ENCODE peak calls at places on chromosomes 7 and 10, in nine cellular contexts. E, L, U, F, D, A, S, T and M are unnamed samples.
A peak's percentile ranks its signal among the peaks of the same experiment; 100 is the strongest.

GRCh38 chr10:79487296-79488194 is 24.8 kb upstream of the EIF5AL1 start:
- DNase-seq in E (no peak), L (peak; percentile 23), U (peak; percentile 23), F (peak; percentile 44), D (peak; percentile 49), A (peak; percentile 59), S (peak; percentile 66), T (peak; percentile 76), M (no peak)

GRCh38 chr10:80599424-80599847 is 61.7 kb downstream of the SH2D4B start:
- DNase-seq in E (no peak), L (no peak), U (no peak), F (peak; percentile 59), D (peak; percentile 25), A (peak; percentile 12), S (peak; percentile 22), T (peak; percentile 69), M (no peak)

GRCh38 chr10:5070648-5071410 is 23.4 kb upstream of the AKR1C3 start:
- DNase-seq in E (no peak), L (no peak), U (no peak), F (no peak), D (no peak), A (no peak), S (peak; percentile 30), T (no peak), M (no peak)

GRCh38 chr7:115368998-115369397 is 447.1 kb downstream of the MDFIC start:
- DNase-seq in E (no peak), L (no peak), U (no peak), F (no peak), D (no peak), A (no peak), S (no peak), T (no peak), M (peak; percentile 5)

GRCh38 chr10:116201670-116202430 is 71.2 kb downstream of the GFRA1 start:
- DNase-seq in E (no peak), L (no peak), U (no peak), F (no peak), D (no peak), A (no peak), S (no peak), T (no peak), M (no peak)

GRCh38 chr10:96495544-96495943 is 18.2 kb downstream of the TLL2 start:
- DNase-seq in E (no peak), L (no peak), U (no peak), F (no peak), D (no peak), A (no peak), S (no peak), T (no peak), M (no peak)

GRCh38 chr10:69626826-69627225 is 3.2 kb upstream of the FAM241B start:
- DNase-seq in E (no peak), L (no peak), U (no peak), F (no peak), D (no peak), A (no peak), S (no peak), T (no peak), M (no peak)

GRCh38 chr7:32102432-32102851 is 32.2 kb upstream of the PDE1C start:
- DNase-seq in E (peak; percentile 94), L (no peak), U (no peak), F (no peak), D (no peak), A (peak; percentile 66), S (no peak), T (no peak), M (no peak)

GRCh38 chr10:80542053-80542452 is 4.4 kb downstream of the SH2D4B start:
- DNase-seq in E (no peak), L (no peak), U (no peak), F (no peak), D (no peak), A (no peak), S (peak; percentile 5), T (no peak), M (no peak)

GRCh38 chr7:5489991-5490536 is 66.4 kb upstream of the TNRC18 start:
- DNase-seq in E (no peak), L (no peak), U (no peak), F (no peak), D (no peak), A (no peak), S (no peak), T (no peak), M (no peak)

GRCh38 chr7:45036317-45036716 is 36.3 kb downstream of the CCM2 start:
- DNase-seq in E (no peak), L (no peak), U (no peak), F (no peak), D (no peak), A (no peak), S (no peak), T (no peak), M (no peak)

GRCh38 chr7:87541648-87542047 is 59.0 kb downstream of the ABCB1 start:
- DNase-seq in E (no peak), L (no peak), U (no peak), F (no peak), D (no peak), A (no peak), S (no peak), T (no peak), M (no peak)

GRCh38 chr7:24981544-24981951 is 1.6 kb upstream of the OSBPL3 start:
- DNase-seq in E (peak; percentile 71), L (peak; percentile 43), U (no peak), F (peak; percentile 58), D (peak; percentile 69), A (peak; percentile 28), S (peak; percentile 67), T (peak; percentile 27), M (peak; percentile 43)

GRCh38 chr10:116728526-116729096 is 13.8 kb downstream of the HSPA12A start:
- DNase-seq in E (no peak), L (no peak), U (no peak), F (no peak), D (no peak), A (no peak), S (peak; percentile 71), T (no peak), M (no peak)

GRCh38 chr7:93530701-93531100 is 43.8 kb downstream of the CALCR start:
- DNase-seq in E (no peak), L (no peak), U (no peak), F (no peak), D (no peak), A (no peak), S (no peak), T (no peak), M (peak; percentile 59)

GRCh38 chr7:158447206-158448171 is 140.1 kb downstream of the PTPRN2 start:
- DNase-seq in E (peak; percentile 5), L (no peak), U (no peak), F (no peak), D (no peak), A (no peak), S (no peak), T (no peak), M (no peak)

GRCh38 chr7:144388950-144389349 is 14.5 kb downstream of the NOBOX start:
- DNase-seq in E (no peak), L (no peak), U (no peak), F (no peak), D (no peak), A (no peak), S (no peak), T (no peak), M (no peak)